ENCODE peak calls at places on chromosomes 5 and 9, in four cellular contexts. L, R, C and H are unnamed samples.

GRCh38 chr9:1125741-1126140 is 75.6 kb downstream of the DMRT2 start:
- DNase-seq in L (no peak), C (no peak), R (no peak), H (peak; percentile 4)

GRCh38 chr5:67515020-67515689 is 318.6 kb upstream of the CD180 start:
- DNase-seq in C (peak; percentile 54), R (peak; percentile 64), L (no peak), H (no peak)

GRCh38 chr5:135436856-135437795 is 10.0 kb downstream of the DCANP1 start:
- DNase-seq in C (no peak), R (peak; percentile 32), L (peak; percentile 45), H (no peak)

GRCh38 chr5:155046591-155046990 is 33.0 kb downstream of the KIF4B start:
- DNase-seq in L (no peak), C (no peak), R (no peak), H (no peak)

GRCh38 chr9:3777137-3777536 is 251.3 kb upstream of the RFX3 start:
- DNase-seq in R (no peak), L (no peak), C (no peak), H (no peak)

GRCh38 chr9:113720495-113720894 is 155.6 kb upstream of the ZNF618 start:
- DNase-seq in L (no peak), C (no peak), R (no peak), H (no peak)

GRCh38 chr9:98316445-98317133 is 61.1 kb upstream of the TBC1D2 start:
- DNase-seq in R (no peak), C (no peak), L (no peak), H (no peak)

GRCh38 chr9:25542319-25542718 is 135.9 kb downstream of the TUSC1 start:
- DNase-seq in R (no peak), C (no peak), L (no peak), H (no peak)

GRCh38 chr5:166172597-166172996 is 2118.8 kb upstream of the WWC1 start:
- DNase-seq in L (no peak), R (no peak), C (no peak), H (no peak)

GRCh38 chr9:28668158-28668557 is 1094.9 kb upstream of the C9orf72 start:
- DNase-seq in L (no peak), R (no peak), C (no peak), H (no peak)

GRCh38 chr5:143119301-143119769 is 284.2 kb downstream of the NR3C1 start:
- DNase-seq in R (no peak), C (no peak), L (no peak), H (peak; percentile 41)

GRCh38 chr9:108444400-108445358 is 411.1 kb downstream of the ACTL7B start:
- DNase-seq in L (no peak), C (no peak), R (no peak), H (peak; percentile 95)